ENCODE peak calls at places on chromosomes 12 and 14, in seven cellular contexts. O, S, F, P, L, E and J are unnamed samples.
A peak's percentile ranks its signal among the peaks of the same experiment; 100 is the strongest.

GRCh38 chr12:89685363-89685972 is 23.2 kb downstream of the ATP2B1 start:
- DNase-seq in O (no peak), S (no peak), F (no peak), P (no peak), L (no peak), E (no peak), J (no peak)

GRCh38 chr14:97106609-97107008 is 309.4 kb downstream of the VRK1 start:
- DNase-seq in O (no peak), S (no peak), F (no peak), P (no peak), L (no peak), E (no peak), J (no peak)

GRCh38 chr14:64604854-64605253 is 55.1 kb downstream of the PPP1R36 start:
- DNase-seq in O (no peak), S (no peak), F (no peak), P (no peak), L (no peak), E (no peak), J (no peak)

GRCh38 chr12:39966738-39967137 is 139.1 kb downstream of the SLC2A13 start:
- DNase-seq in O (no peak), S (no peak), F (no peak), P (no peak), L (no peak), E (no peak), J (no peak)

GRCh38 chr12:116975779-116976393 is 65.1 kb downstream of the FBXW8 start:
- DNase-seq in O (no peak), S (no peak), F (no peak), P (no peak), L (no peak), E (no peak), J (no peak)

GRCh38 chr12:105109465-105110212 is 2.1 kb downstream of the WASHC4 start:
- DNase-seq in O (no peak), S (no peak), F (no peak), P (peak; percentile 10), L (no peak), E (no peak), J (no peak)

GRCh38 chr14:78595797-78596196 is 425.6 kb downstream of the NRXN3 start:
- DNase-seq in O (no peak), S (peak; percentile 48), F (no peak), P (no peak), L (no peak), E (no peak), J (no peak)

GRCh38 chr14:38254565-38255407 is 1.1 kb downstream of the CLEC14A start:
- DNase-seq in O (no peak), S (peak; percentile 71), F (no peak), P (no peak), L (no peak), E (no peak), J (peak; percentile 43)

GRCh38 chr12:24919346-24920001 is 29.4 kb downstream of the BCAT1 start:
- DNase-seq in O (no peak), S (no peak), F (no peak), P (no peak), L (no peak), E (no peak), J (no peak)

GRCh38 chr14:96538663-96539317 is 36.6 kb downstream of the PAPOLA start:
- DNase-seq in O (no peak), S (no peak), F (no peak), P (no peak), L (no peak), E (no peak), J (no peak)

GRCh38 chr12:50314629-50315312 is 31.5 kb upstream of the LIMA1 start:
- DNase-seq in O (no peak), S (peak; percentile 64), F (no peak), P (no peak), L (no peak), E (no peak), J (no peak)

GRCh38 chr12:49673446-49674317 is 33.5 kb downstream of the FMNL3 start:
- DNase-seq in O (peak; percentile 97), S (peak; percentile 93), F (peak; percentile 95), P (peak; percentile 94), L (peak; percentile 96), E (peak; percentile 89), J (peak; percentile 86)

GRCh38 chr12:109219938-109220337 is 89.1 kb downstream of the FOXN4 start:
- DNase-seq in O (no peak), S (no peak), F (no peak), P (no peak), L (no peak), E (no peak), J (no peak)

GRCh38 chr14:53539489-53540126 is 386.5 kb upstream of the DDHD1 start:
- DNase-seq in O (peak; percentile 82), S (peak; percentile 89), F (peak; percentile 73), P (peak; percentile 82), L (peak; percentile 82), E (peak; percentile 69), J (peak; percentile 61)

GRCh38 chr14:31205681-31206535 is 1.7 kb downstream of the HECTD1 start:
- DNase-seq in O (no peak), S (peak; percentile 35), F (no peak), P (no peak), L (no peak), E (no peak), J (no peak)

GRCh38 chr12:8581098-8581784 is 31.4 kb downstream of the AICDA start:
- DNase-seq in O (no peak), S (no peak), F (no peak), P (no peak), L (no peak), E (no peak), J (no peak)

GRCh38 chr12:79360269-79360668 is 330.5 kb downstream of the PAWR start:
- DNase-seq in O (no peak), S (no peak), F (no peak), P (no peak), L (no peak), E (no peak), J (no peak)

GRCh38 chr12:4978737-4979136 is 64.9 kb upstream of the KCNA5 start:
- DNase-seq in O (no peak), S (no peak), F (peak; percentile 40), P (no peak), L (no peak), E (no peak), J (no peak)

GRCh38 chr14:44657688-44658388 is 150.8 kb upstream of the FSCB start:
- DNase-seq in O (no peak), S (peak; percentile 55), F (no peak), P (no peak), L (no peak), E (no peak), J (no peak)

GRCh38 chr12:104903648-104904423 is 54.3 kb downstream of the SLC41A2 start:
- DNase-seq in O (no peak), S (no peak), F (no peak), P (no peak), L (no peak), E (no peak), J (no peak)

GRCh38 chr12:52416788-52417187 is 10.7 kb upstream of the KRT82 start:
- DNase-seq in O (no peak), S (no peak), F (no peak), P (no peak), L (no peak), E (no peak), J (no peak)

GRCh38 chr12:45708901-45709300 is 20.6 kb upstream of the ARID2 start:
- DNase-seq in O (no peak), S (no peak), F (no peak), P (no peak), L (no peak), E (no peak), J (no peak)

GRCh38 chr14:51652168-51653095 is 722 bp downstream of the FRMD6 start:
- DNase-seq in O (peak; percentile 74), S (peak; percentile 73), F (peak; percentile 41), P (no peak), L (peak; percentile 86), E (peak; percentile 58), J (peak; percentile 17)

GRCh38 chr12:117047810-117048584 is 51.2 kb downstream of the TESC start:
- DNase-seq in O (no peak), S (no peak), F (peak; percentile 56), P (no peak), L (no peak), E (no peak), J (no peak)

GRCh38 chr14:77183896-77184295 is 2.3 kb downstream of the TMEM63C start:
- DNase-seq in O (no peak), S (no peak), F (no peak), P (no peak), L (no peak), E (no peak), J (no peak)

GRCh38 chr12:109393437-109394345 is 46.0 kb downstream of the MYO1H start:
- DNase-seq in O (no peak), S (peak; percentile 67), F (no peak), P (peak; percentile 54), L (no peak), E (no peak), J (no peak)

DNA sequence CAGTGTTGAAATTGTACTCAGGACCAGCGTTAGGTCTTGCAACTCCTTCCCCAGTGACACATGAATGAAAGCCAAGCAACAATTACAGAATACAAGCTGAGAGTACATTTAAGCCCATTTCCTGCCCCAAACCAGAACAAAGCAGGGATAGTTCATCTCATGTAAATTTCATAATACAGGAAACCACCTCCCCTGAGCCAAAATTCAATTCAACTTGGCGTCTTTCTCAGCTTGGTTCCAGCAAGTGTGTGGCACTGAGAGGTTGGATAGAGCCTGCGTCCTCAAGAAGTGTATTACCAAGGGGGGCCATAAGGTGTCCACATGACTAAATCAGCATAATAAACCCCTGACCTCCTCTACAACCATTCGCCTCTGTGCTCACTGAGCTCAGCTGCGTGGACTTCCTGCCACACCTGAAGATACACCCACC is 278.9 kb upstream of the CRY1 start:
- DNase-seq in O (no peak), S (no peak), F (no peak), P (no peak), L (no peak), E (no peak), J (peak; percentile 27)
- H3K4me1 ChIP-seq in O (no peaks in the 10 kb centered on the region), S (no peaks in the 10 kb centered on the region), F (no peaks in the 10 kb centered on the region), P (no peaks in the 10 kb centered on the region), L (no peaks in the 10 kb centered on the region), E (no peaks in the 10 kb centered on the region), J (no peaks in the 10 kb centered on the region)

DNA sequence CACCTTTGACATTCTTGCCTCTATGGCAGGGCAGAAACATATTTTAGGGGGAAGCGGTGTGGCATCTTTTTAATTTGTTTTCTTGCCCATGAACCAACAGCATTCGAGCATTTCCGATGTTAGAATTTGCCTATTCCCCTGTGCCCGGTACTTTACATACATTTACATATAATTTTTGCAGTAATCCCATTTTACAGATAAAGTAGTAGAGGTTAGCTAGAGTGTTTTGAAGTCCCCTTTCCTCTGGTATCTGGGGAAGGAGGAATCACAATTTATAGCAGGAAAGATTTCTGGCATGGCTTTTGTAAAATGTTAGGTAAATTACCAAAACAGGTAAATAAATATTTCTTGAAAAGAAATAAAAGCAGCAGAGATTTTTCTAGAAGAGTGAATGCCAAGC is 1.6 kb downstream of the BORCS5 start:
- DNase-seq in O (no peak), S (no peak), F (no peak), P (no peak), L (no peak), E (no peak), J (no peak)
- H3K4me3 ChIP-seq in O (peak overlapping the region; percentile 80), S (peak overlapping the region; percentile 80), F (no peak overlapping the region), P (no peak overlapping the region), L (no peak overlapping the region), E (peak overlapping the region; percentile 90), J (no peak overlapping the region)

GRCh38 chr14:68777644-68778043 is 15.2 kb downstream of the ZFP36L1 start:
- DNase-seq in O (no peak), S (no peak), F (no peak), P (no peak), L (no peak), E (no peak), J (peak; percentile 9)
- H3K4me1 ChIP-seq in O (peaks cover 29% of the 10 kb centered on the region), S (peaks cover 15% of the 10 kb centered on the region), F (peaks cover 18% of the 10 kb centered on the region), P (peaks cover 35% of the 10 kb centered on the region), L (peaks cover 31% of the 10 kb centered on the region), E (peaks cover 50% of the 10 kb centered on the region), J (peaks cover 7% of the 10 kb centered on the region)

GRCh38 chr12:93319523-93320045 is 58.1 kb upstream of the NUDT4 start:
- DNase-seq in O (no peak), S (no peak), F (no peak), P (peak; percentile 6), L (no peak), E (no peak), J (no peak)
- H3K4me3 ChIP-seq in O (no peak overlapping the region), S (no peak overlapping the region), F (no peak overlapping the region), P (no peak overlapping the region), L (no peak overlapping the region), E (no peak overlapping the region), J (no peak overlapping the region)